ENCODE peak calls at places on chromosomes 11 and 22, in six cellular contexts. One of them, this sample, is unnamed.
A peak's percentile ranks its signal among the peaks of the same experiment; 100 is the strongest.

GRCh38 chr22:24060375-24060788 is 49.3 kb downstream of the CABIN1 start:
- DNase-seq in mucosa of descending colon: peak; percentile 22
- DNase-seq in HCT116: no peak
- DNase-seq in stomach: peak; percentile 45
- DNase-seq in tibial artery: peak; percentile 76
- DNase-seq in upper lobe of right lung: no peak
- DNase-seq in this sample: no peak

GRCh38 chr11:32706985-32707736 is 87.3 kb downstream of the CCDC73 start:
- DNase-seq in tibial artery: no peak
- DNase-seq in mucosa of descending colon: no peak
- DNase-seq in stomach: no peak
- DNase-seq in upper lobe of right lung: no peak
- DNase-seq in HCT116: peak; percentile 44
- DNase-seq in this sample: no peak

GRCh38 chr22:44309137-44309536 is 3.6 kb downstream of the SHISAL1 start:
- DNase-seq in HCT116: peak; percentile 7
- DNase-seq in mucosa of descending colon: peak; percentile 38
- DNase-seq in tibial artery: peak; percentile 51
- DNase-seq in stomach: no peak
- DNase-seq in upper lobe of right lung: no peak
- DNase-seq in this sample: no peak

GRCh38 chr11:118662401-118663271 is 16.8 kb downstream of the TREH start:
- DNase-seq in stomach: no peak
- DNase-seq in HCT116: no peak
- DNase-seq in mucosa of descending colon: no peak
- DNase-seq in upper lobe of right lung: no peak
- DNase-seq in tibial artery: no peak
- DNase-seq in this sample: no peak

GRCh38 chr11:7261578-7261977 is 9.9 kb downstream of the SYT9 start:
- DNase-seq in upper lobe of right lung: no peak
- DNase-seq in mucosa of descending colon: no peak
- DNase-seq in tibial artery: no peak
- DNase-seq in stomach: no peak
- DNase-seq in HCT116: no peak
- DNase-seq in this sample: no peak

GRCh38 chr11:78145511-78146030 is 6.1 kb upstream of the ALG8 start:
- DNase-seq in stomach: no peak
- DNase-seq in HCT116: no peak
- DNase-seq in mucosa of descending colon: no peak
- DNase-seq in upper lobe of right lung: no peak
- DNase-seq in tibial artery: no peak
- DNase-seq in this sample: no peak

GRCh38 chr11:5291207-5291838 is 10.4 kb downstream of the OR51B4 start:
- DNase-seq in tibial artery: no peak
- DNase-seq in stomach: no peak
- DNase-seq in upper lobe of right lung: no peak
- DNase-seq in mucosa of descending colon: no peak
- DNase-seq in HCT116: peak; percentile 35
- DNase-seq in this sample: no peak

GRCh38 chr22:49724030-49724892 is 103.4 kb downstream of the BRD1 start:
- DNase-seq in HCT116: no peak
- DNase-seq in upper lobe of right lung: peak; percentile 65
- DNase-seq in stomach: no peak
- DNase-seq in tibial artery: no peak
- DNase-seq in mucosa of descending colon: peak; percentile 6
- DNase-seq in this sample: no peak

GRCh38 chr11:77074205-77074604 is 7.4 kb downstream of the CAPN5 start:
- DNase-seq in tibial artery: no peak
- DNase-seq in mucosa of descending colon: peak; percentile 79
- DNase-seq in stomach: peak; percentile 49
- DNase-seq in HCT116: no peak
- DNase-seq in upper lobe of right lung: peak; percentile 64
- DNase-seq in this sample: no peak

GRCh38 chr11:1747753-1748466 is 2.5 kb downstream of the IFITM10 start:
- DNase-seq in tibial artery: no peak
- DNase-seq in mucosa of descending colon: no peak
- DNase-seq in stomach: no peak
- DNase-seq in HCT116: no peak
- DNase-seq in upper lobe of right lung: peak; percentile 66
- DNase-seq in this sample: peak; percentile 80

GRCh38 chr11:109747839-109748238 is 325.8 kb downstream of the C11orf87 start:
- DNase-seq in HCT116: no peak
- DNase-seq in tibial artery: peak; percentile 26
- DNase-seq in upper lobe of right lung: no peak
- DNase-seq in mucosa of descending colon: no peak
- DNase-seq in stomach: no peak
- DNase-seq in this sample: no peak

GRCh38 chr22:35357883-35358621 is 22.8 kb upstream of the HMOX1 start:
- DNase-seq in mucosa of descending colon: no peak
- DNase-seq in upper lobe of right lung: no peak
- DNase-seq in HCT116: peak; percentile 72
- DNase-seq in stomach: no peak
- DNase-seq in tibial artery: no peak
- DNase-seq in this sample: no peak
- H3K4me1 ChIP-seq in mucosa of descending colon: no peaks in the 10 kb centered on the region
- H3K4me1 ChIP-seq in upper lobe of right lung: no peaks in the 10 kb centered on the region
- H3K4me1 ChIP-seq in HCT116: peaks cover 32% of the 10 kb centered on the region
- H3K4me1 ChIP-seq in stomach: no peaks in the 10 kb centered on the region
- H3K4me1 ChIP-seq in tibial artery: no peaks in the 10 kb centered on the region
- H3K4me1 ChIP-seq in this sample: peaks cover 44% of the 10 kb centered on the region

DNA sequence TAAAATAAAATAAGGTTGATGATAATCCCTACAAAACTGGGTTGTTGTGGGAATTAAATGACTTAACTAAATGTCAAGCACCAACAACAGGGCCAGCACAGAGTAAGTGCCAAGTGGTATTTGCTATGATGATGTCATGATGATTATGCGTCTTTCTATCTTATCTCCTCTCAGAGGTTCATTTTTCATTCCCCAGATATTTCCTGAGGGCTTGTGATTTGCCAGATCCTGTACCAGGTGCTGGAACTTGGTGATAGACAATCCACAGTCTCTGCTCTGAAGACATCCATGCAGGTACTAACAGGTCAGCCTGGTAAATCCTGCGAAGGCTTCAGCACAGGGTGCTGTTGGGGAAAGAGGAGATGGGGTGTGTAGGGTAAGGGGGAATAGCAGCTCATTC is 8.2 kb upstream of the MYH9 start:
- DNase-seq in mucosa of descending colon: no peak
- DNase-seq in stomach: no peak
- DNase-seq in tibial artery: no peak
- DNase-seq in HCT116: no peak
- DNase-seq in upper lobe of right lung: no peak
- DNase-seq in this sample: no peak
- H3K4me1 ChIP-seq in mucosa of descending colon: peaks cover 30% of the 10 kb centered on the region
- H3K4me1 ChIP-seq in stomach: peaks cover 6% of the 10 kb centered on the region
- H3K4me1 ChIP-seq in tibial artery: no peaks in the 10 kb centered on the region
- H3K4me1 ChIP-seq in HCT116: peaks cover 48% of the 10 kb centered on the region
- H3K4me1 ChIP-seq in upper lobe of right lung: peaks cover 14% of the 10 kb centered on the region
- H3K4me1 ChIP-seq in this sample: peaks cover 84% of the 10 kb centered on the region

GRCh38 chr22:36334838-36335603 is 52.7 kb downstream of the MYH9 start:
- DNase-seq in HCT116: no peak
- DNase-seq in stomach: no peak
- DNase-seq in upper lobe of right lung: no peak
- DNase-seq in tibial artery: no peak
- DNase-seq in mucosa of descending colon: no peak
- DNase-seq in this sample: peak; percentile 81
- H3K4me1 ChIP-seq in HCT116: peaks cover 71% of the 10 kb centered on the region
- H3K4me1 ChIP-seq in stomach: peaks cover 100% of the 10 kb centered on the region
- H3K4me1 ChIP-seq in upper lobe of right lung: peaks cover 99% of the 10 kb centered on the region
- H3K4me1 ChIP-seq in tibial artery: peaks cover 4% of the 10 kb centered on the region
- H3K4me1 ChIP-seq in mucosa of descending colon: peaks cover 65% of the 10 kb centered on the region
- H3K4me1 ChIP-seq in this sample: peaks cover 100% of the 10 kb centered on the region

GRCh38 chr11:65891180-65892136 is 985 bp downstream of the CCDC85B start:
- DNase-seq in upper lobe of right lung: no peak
- DNase-seq in stomach: no peak
- DNase-seq in tibial artery: peak; percentile 46
- DNase-seq in mucosa of descending colon: no peak
- DNase-seq in HCT116: no peak
- DNase-seq in this sample: peak; percentile 90
- H3K4me1 ChIP-seq in upper lobe of right lung: peaks cover 52% of the 10 kb centered on the region
- H3K4me1 ChIP-seq in stomach: peaks cover 65% of the 10 kb centered on the region
- H3K4me1 ChIP-seq in tibial artery: peaks cover 6% of the 10 kb centered on the region
- H3K4me1 ChIP-seq in mucosa of descending colon: peaks cover 31% of the 10 kb centered on the region
- H3K4me1 ChIP-seq in HCT116: peaks cover 87% of the 10 kb centered on the region
- H3K4me1 ChIP-seq in this sample: peaks cover 81% of the 10 kb centered on the region

DNA sequence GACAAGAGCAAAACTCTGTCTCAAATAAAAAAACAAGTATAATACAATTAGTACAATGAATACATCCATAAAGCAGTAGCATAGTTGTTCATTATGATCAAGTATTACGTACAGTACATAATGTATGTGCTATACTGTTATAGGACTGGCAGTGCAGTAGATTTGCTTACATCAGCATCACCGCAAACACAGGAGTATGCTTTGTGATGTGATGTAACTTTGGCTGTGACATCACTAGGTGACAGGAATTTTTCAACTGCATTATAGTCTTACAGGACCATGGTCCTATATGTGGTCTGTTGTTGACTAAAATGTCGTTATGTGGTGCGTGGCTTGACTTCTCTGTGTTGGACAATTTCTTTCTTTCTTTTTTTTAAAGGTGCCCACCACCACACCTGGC is 16.6 kb downstream of the TBC1D22A start:
- DNase-seq in upper lobe of right lung: no peak
- DNase-seq in stomach: no peak
- DNase-seq in HCT116: no peak
- DNase-seq in mucosa of descending colon: no peak
- DNase-seq in tibial artery: no peak
- DNase-seq in this sample: no peak
- H3K4me1 ChIP-seq in upper lobe of right lung: peaks cover 43% of the 10 kb centered on the region
- H3K4me1 ChIP-seq in stomach: peaks cover 48% of the 10 kb centered on the region
- H3K4me1 ChIP-seq in HCT116: peaks cover 34% of the 10 kb centered on the region
- H3K4me1 ChIP-seq in mucosa of descending colon: peaks cover 31% of the 10 kb centered on the region
- H3K4me1 ChIP-seq in tibial artery: no peaks in the 10 kb centered on the region
- H3K4me1 ChIP-seq in this sample: peaks cover 100% of the 10 kb centered on the region

GRCh38 chr11:9784602-9785315 is 120.9 kb downstream of the SWAP70 start:
- DNase-seq in tibial artery: no peak
- DNase-seq in upper lobe of right lung: no peak
- DNase-seq in HCT116: no peak
- DNase-seq in stomach: no peak
- DNase-seq in mucosa of descending colon: no peak
- DNase-seq in this sample: no peak
- H3K4me1 ChIP-seq in tibial artery: no peaks in the 10 kb centered on the region
- H3K4me1 ChIP-seq in upper lobe of right lung: peaks cover 10% of the 10 kb centered on the region
- H3K4me1 ChIP-seq in HCT116: no peaks in the 10 kb centered on the region
- H3K4me1 ChIP-seq in stomach: peaks cover 7% of the 10 kb centered on the region
- H3K4me1 ChIP-seq in mucosa of descending colon: no peaks in the 10 kb centered on the region
- H3K4me1 ChIP-seq in this sample: no peaks in the 10 kb centered on the region

This sample was measured in spleen.